ENCODE peak calls at places on chromosomes 3 and 15, in ten cellular contexts. One of them, this sample, is unnamed.

GRCh38 chr15:67405208-67406191 is 115.4 kb upstream of the C15orf61 start:
- DNase-seq in pulmonary artery endothelial cell: no peak
- DNase-seq in globus pallidus: no peak
- DNase-seq in activated naive CD4-positive, alpha-beta T cell treated with anti-CD3 and anti-CD28 coated beads for 36 hours: no peak
- DNase-seq in endothelial cell: no peak
- DNase-seq in AG09309: peak; percentile 18
- DNase-seq in AG08395: peak; percentile 47
- DNase-seq in fibroblast of the aortic adventitia: peak; percentile 77
- DNase-seq in activated T-helper 9 cell treated with anti-CD3 and anti-CD28 coated beads, Interleukin-2, amount 50 U/mL, for 16 hours: no peak
- DNase-seq in EL: peak; percentile 65
- DNase-seq in this sample: no peak

GRCh38 chr15:36501063-36501678 is 78.3 kb upstream of the CDIN1 start:
- DNase-seq in pulmonary artery endothelial cell: peak; percentile 29
- DNase-seq in globus pallidus: peak; percentile 92
- DNase-seq in activated naive CD4-positive, alpha-beta T cell treated with anti-CD3 and anti-CD28 coated beads for 36 hours: peak; percentile 34
- DNase-seq in endothelial cell: peak; percentile 40
- DNase-seq in AG09309: peak; percentile 64
- DNase-seq in AG08395: peak; percentile 55
- DNase-seq in fibroblast of the aortic adventitia: peak; percentile 83
- DNase-seq in activated T-helper 9 cell treated with anti-CD3 and anti-CD28 coated beads, Interleukin-2, amount 50 U/mL, for 16 hours: no peak
- DNase-seq in EL: peak; percentile 72
- DNase-seq in this sample: peak; percentile 11

GRCh38 chr3:158642005-158642404 is 2.3 kb upstream of the GFM1 start:
- DNase-seq in pulmonary artery endothelial cell: no peak
- DNase-seq in globus pallidus: no peak
- DNase-seq in activated naive CD4-positive, alpha-beta T cell treated with anti-CD3 and anti-CD28 coated beads for 36 hours: no peak
- DNase-seq in endothelial cell: no peak
- DNase-seq in AG09309: no peak
- DNase-seq in AG08395: no peak
- DNase-seq in fibroblast of the aortic adventitia: no peak
- DNase-seq in activated T-helper 9 cell treated with anti-CD3 and anti-CD28 coated beads, Interleukin-2, amount 50 U/mL, for 16 hours: no peak
- DNase-seq in EL: no peak
- DNase-seq in this sample: no peak

GRCh38 chr3:49668414-49668797 is 5.7 kb upstream of the APEH start:
- DNase-seq in pulmonary artery endothelial cell: no peak
- DNase-seq in globus pallidus: no peak
- DNase-seq in activated naive CD4-positive, alpha-beta T cell treated with anti-CD3 and anti-CD28 coated beads for 36 hours: no peak
- DNase-seq in endothelial cell: no peak
- DNase-seq in AG09309: no peak
- DNase-seq in AG08395: no peak
- DNase-seq in fibroblast of the aortic adventitia: no peak
- DNase-seq in activated T-helper 9 cell treated with anti-CD3 and anti-CD28 coated beads, Interleukin-2, amount 50 U/mL, for 16 hours: no peak
- DNase-seq in EL: peak; percentile 29
- DNase-seq in this sample: peak; percentile 83

GRCh38 chr3:38018296-38019266 is 10.9 kb downstream of the PLCD1 start:
- DNase-seq in pulmonary artery endothelial cell: no peak
- DNase-seq in globus pallidus: no peak
- DNase-seq in activated naive CD4-positive, alpha-beta T cell treated with anti-CD3 and anti-CD28 coated beads for 36 hours: peak; percentile 1
- DNase-seq in endothelial cell: no peak
- DNase-seq in AG09309: no peak
- DNase-seq in AG08395: no peak
- DNase-seq in fibroblast of the aortic adventitia: no peak
- DNase-seq in activated T-helper 9 cell treated with anti-CD3 and anti-CD28 coated beads, Interleukin-2, amount 50 U/mL, for 16 hours: no peak
- DNase-seq in EL: no peak
- DNase-seq in this sample: no peak

GRCh38 chr3:62665627-62666433 is 209.4 kb downstream of the CADPS start:
- DNase-seq in pulmonary artery endothelial cell: peak; percentile 5
- DNase-seq in globus pallidus: peak; percentile 65
- DNase-seq in activated naive CD4-positive, alpha-beta T cell treated with anti-CD3 and anti-CD28 coated beads for 36 hours: peak; percentile 59
- DNase-seq in endothelial cell: peak; percentile 85
- DNase-seq in AG09309: peak; percentile 16
- DNase-seq in AG08395: peak; percentile 39
- DNase-seq in fibroblast of the aortic adventitia: peak; percentile 32
- DNase-seq in activated T-helper 9 cell treated with anti-CD3 and anti-CD28 coated beads, Interleukin-2, amount 50 U/mL, for 16 hours: no peak
- DNase-seq in EL: peak; percentile 55
- DNase-seq in this sample: peak; percentile 9

GRCh38 chr3:30319713-30320112 is 286.7 kb upstream of the TGFBR2 start:
- DNase-seq in pulmonary artery endothelial cell: no peak
- DNase-seq in globus pallidus: no peak
- DNase-seq in activated naive CD4-positive, alpha-beta T cell treated with anti-CD3 and anti-CD28 coated beads for 36 hours: peak; percentile 67
- DNase-seq in endothelial cell: peak; percentile 8
- DNase-seq in AG09309: no peak
- DNase-seq in AG08395: peak; percentile 52
- DNase-seq in fibroblast of the aortic adventitia: peak; percentile 46
- DNase-seq in activated T-helper 9 cell treated with anti-CD3 and anti-CD28 coated beads, Interleukin-2, amount 50 U/mL, for 16 hours: peak; percentile 3
- DNase-seq in EL: peak; percentile 78
- DNase-seq in this sample: no peak

GRCh38 chr15:99029358-99029871 is 21.8 kb upstream of the PGPEP1L start:
- DNase-seq in pulmonary artery endothelial cell: no peak
- DNase-seq in globus pallidus: no peak
- DNase-seq in activated naive CD4-positive, alpha-beta T cell treated with anti-CD3 and anti-CD28 coated beads for 36 hours: no peak
- DNase-seq in endothelial cell: no peak
- DNase-seq in AG09309: no peak
- DNase-seq in AG08395: no peak
- DNase-seq in fibroblast of the aortic adventitia: no peak
- DNase-seq in activated T-helper 9 cell treated with anti-CD3 and anti-CD28 coated beads, Interleukin-2, amount 50 U/mL, for 16 hours: no peak
- DNase-seq in EL: no peak
- DNase-seq in this sample: no peak

GRCh38 chr3:122620399-122620798 is 42.9 kb downstream of the PARP15 start:
- DNase-seq in pulmonary artery endothelial cell: no peak
- DNase-seq in globus pallidus: no peak
- DNase-seq in activated naive CD4-positive, alpha-beta T cell treated with anti-CD3 and anti-CD28 coated beads for 36 hours: no peak
- DNase-seq in endothelial cell: no peak
- DNase-seq in AG09309: no peak
- DNase-seq in AG08395: no peak
- DNase-seq in fibroblast of the aortic adventitia: no peak
- DNase-seq in activated T-helper 9 cell treated with anti-CD3 and anti-CD28 coated beads, Interleukin-2, amount 50 U/mL, for 16 hours: no peak
- DNase-seq in EL: no peak
- DNase-seq in this sample: no peak

GRCh38 chr3:34111361-34111760 is 312.9 kb downstream of the PDCD6IP start:
- DNase-seq in pulmonary artery endothelial cell: no peak
- DNase-seq in globus pallidus: no peak
- DNase-seq in activated naive CD4-positive, alpha-beta T cell treated with anti-CD3 and anti-CD28 coated beads for 36 hours: no peak
- DNase-seq in endothelial cell: no peak
- DNase-seq in AG09309: no peak
- DNase-seq in AG08395: no peak
- DNase-seq in fibroblast of the aortic adventitia: no peak
- DNase-seq in activated T-helper 9 cell treated with anti-CD3 and anti-CD28 coated beads, Interleukin-2, amount 50 U/mL, for 16 hours: no peak
- DNase-seq in EL: no peak
- DNase-seq in this sample: no peak

GRCh38 chr3:113436794-113437193 is 4.5 kb downstream of the CFAP44 start:
- DNase-seq in pulmonary artery endothelial cell: no peak
- DNase-seq in globus pallidus: no peak
- DNase-seq in activated naive CD4-positive, alpha-beta T cell treated with anti-CD3 and anti-CD28 coated beads for 36 hours: peak; percentile 6
- DNase-seq in endothelial cell: no peak
- DNase-seq in AG09309: peak; percentile 29
- DNase-seq in AG08395: peak; percentile 6
- DNase-seq in fibroblast of the aortic adventitia: peak; percentile 68
- DNase-seq in activated T-helper 9 cell treated with anti-CD3 and anti-CD28 coated beads, Interleukin-2, amount 50 U/mL, for 16 hours: no peak
- DNase-seq in EL: peak; percentile 47
- DNase-seq in this sample: no peak

GRCh38 chr15:73987646-73988045 is 4.4 kb downstream of the STOML1 start:
- DNase-seq in pulmonary artery endothelial cell: no peak
- DNase-seq in globus pallidus: no peak
- DNase-seq in activated naive CD4-positive, alpha-beta T cell treated with anti-CD3 and anti-CD28 coated beads for 36 hours: no peak
- DNase-seq in endothelial cell: no peak
- DNase-seq in AG09309: no peak
- DNase-seq in AG08395: no peak
- DNase-seq in fibroblast of the aortic adventitia: no peak
- DNase-seq in activated T-helper 9 cell treated with anti-CD3 and anti-CD28 coated beads, Interleukin-2, amount 50 U/mL, for 16 hours: no peak
- DNase-seq in EL: no peak
- DNase-seq in this sample: no peak

GRCh38 chr3:39378092-39378491 is 5.1 kb upstream of the SLC25A38 start:
- DNase-seq in pulmonary artery endothelial cell: no peak
- DNase-seq in globus pallidus: no peak
- DNase-seq in activated naive CD4-positive, alpha-beta T cell treated with anti-CD3 and anti-CD28 coated beads for 36 hours: peak; percentile 78
- DNase-seq in endothelial cell: peak; percentile 55
- DNase-seq in AG09309: no peak
- DNase-seq in AG08395: no peak
- DNase-seq in fibroblast of the aortic adventitia: peak; percentile 22
- DNase-seq in activated T-helper 9 cell treated with anti-CD3 and anti-CD28 coated beads, Interleukin-2, amount 50 U/mL, for 16 hours: peak; percentile 24
- DNase-seq in EL: peak; percentile 26
- DNase-seq in this sample: peak; percentile 59

GRCh38 chr15:86570738-86571137 is 491.1 kb downstream of the AGBL1 start:
- DNase-seq in pulmonary artery endothelial cell: no peak
- DNase-seq in globus pallidus: no peak
- DNase-seq in activated naive CD4-positive, alpha-beta T cell treated with anti-CD3 and anti-CD28 coated beads for 36 hours: no peak
- DNase-seq in endothelial cell: no peak
- DNase-seq in AG09309: no peak
- DNase-seq in AG08395: no peak
- DNase-seq in fibroblast of the aortic adventitia: no peak
- DNase-seq in activated T-helper 9 cell treated with anti-CD3 and anti-CD28 coated beads, Interleukin-2, amount 50 U/mL, for 16 hours: no peak
- DNase-seq in EL: no peak
- DNase-seq in this sample: no peak

GRCh38 chr3:124587053-124587408 is 143.2 kb upstream of the UMPS start:
- DNase-seq in pulmonary artery endothelial cell: no peak
- DNase-seq in globus pallidus: no peak
- DNase-seq in activated naive CD4-positive, alpha-beta T cell treated with anti-CD3 and anti-CD28 coated beads for 36 hours: no peak
- DNase-seq in endothelial cell: peak; percentile 8
- DNase-seq in AG09309: no peak
- DNase-seq in AG08395: no peak
- DNase-seq in fibroblast of the aortic adventitia: no peak
- DNase-seq in activated T-helper 9 cell treated with anti-CD3 and anti-CD28 coated beads, Interleukin-2, amount 50 U/mL, for 16 hours: no peak
- DNase-seq in EL: no peak
- DNase-seq in this sample: no peak

GRCh38 chr3:175526191-175526590 is 667.1 kb downstream of the NAALADL2 start:
- DNase-seq in pulmonary artery endothelial cell: no peak
- DNase-seq in globus pallidus: no peak
- DNase-seq in activated naive CD4-positive, alpha-beta T cell treated with anti-CD3 and anti-CD28 coated beads for 36 hours: no peak
- DNase-seq in endothelial cell: no peak
- DNase-seq in AG09309: no peak
- DNase-seq in AG08395: no peak
- DNase-seq in fibroblast of the aortic adventitia: no peak
- DNase-seq in activated T-helper 9 cell treated with anti-CD3 and anti-CD28 coated beads, Interleukin-2, amount 50 U/mL, for 16 hours: no peak
- DNase-seq in EL: no peak
- DNase-seq in this sample: no peak

GRCh38 chr15:84598993-84599392 is 1.8 kb upstream of the ZSCAN2 start:
- DNase-seq in pulmonary artery endothelial cell: no peak
- DNase-seq in globus pallidus: peak; percentile 61
- DNase-seq in activated naive CD4-positive, alpha-beta T cell treated with anti-CD3 and anti-CD28 coated beads for 36 hours: peak; percentile 75
- DNase-seq in endothelial cell: peak; percentile 64
- DNase-seq in AG09309: no peak
- DNase-seq in AG08395: peak; percentile 70
- DNase-seq in fibroblast of the aortic adventitia: peak; percentile 68
- DNase-seq in activated T-helper 9 cell treated with anti-CD3 and anti-CD28 coated beads, Interleukin-2, amount 50 U/mL, for 16 hours: no peak
- DNase-seq in EL: peak; percentile 59
- DNase-seq in this sample: peak; percentile 87

GRCh38 chr15:74141591-74141990 is 11.2 kb downstream of the ISLR2 start:
- DNase-seq in pulmonary artery endothelial cell: no peak
- DNase-seq in globus pallidus: no peak
- DNase-seq in activated naive CD4-positive, alpha-beta T cell treated with anti-CD3 and anti-CD28 coated beads for 36 hours: no peak
- DNase-seq in endothelial cell: no peak
- DNase-seq in AG09309: no peak
- DNase-seq in AG08395: no peak
- DNase-seq in fibroblast of the aortic adventitia: peak; percentile 41
- DNase-seq in activated T-helper 9 cell treated with anti-CD3 and anti-CD28 coated beads, Interleukin-2, amount 50 U/mL, for 16 hours: no peak
- DNase-seq in EL: no peak
- DNase-seq in this sample: no peak

GRCh38 chr3:159499031-159499793 is 489.4 kb upstream of the IL12A start:
- DNase-seq in pulmonary artery endothelial cell: no peak
- DNase-seq in globus pallidus: no peak
- DNase-seq in activated naive CD4-positive, alpha-beta T cell treated with anti-CD3 and anti-CD28 coated beads for 36 hours: no peak
- DNase-seq in endothelial cell: no peak
- DNase-seq in AG09309: no peak
- DNase-seq in AG08395: peak; percentile 8
- DNase-seq in fibroblast of the aortic adventitia: no peak
- DNase-seq in activated T-helper 9 cell treated with anti-CD3 and anti-CD28 coated beads, Interleukin-2, amount 50 U/mL, for 16 hours: no peak
- DNase-seq in EL: peak; percentile 83
- DNase-seq in this sample: no peak

GRCh38 chr3:150020527-150020926 is 49.8 kb upstream of the PFN2 start:
- DNase-seq in pulmonary artery endothelial cell: no peak
- DNase-seq in globus pallidus: no peak
- DNase-seq in activated naive CD4-positive, alpha-beta T cell treated with anti-CD3 and anti-CD28 coated beads for 36 hours: no peak
- DNase-seq in endothelial cell: no peak
- DNase-seq in AG09309: no peak
- DNase-seq in AG08395: peak; percentile 51
- DNase-seq in fibroblast of the aortic adventitia: peak; percentile 43
- DNase-seq in activated T-helper 9 cell treated with anti-CD3 and anti-CD28 coated beads, Interleukin-2, amount 50 U/mL, for 16 hours: no peak
- DNase-seq in EL: peak; percentile 84
- DNase-seq in this sample: no peak

GRCh38 chr3:73061416-73061815 is at the start of gene EBLN2:
- DNase-seq in pulmonary artery endothelial cell: no peak
- DNase-seq in globus pallidus: no peak
- DNase-seq in activated naive CD4-positive, alpha-beta T cell treated with anti-CD3 and anti-CD28 coated beads for 36 hours: no peak
- DNase-seq in endothelial cell: no peak
- DNase-seq in AG09309: no peak
- DNase-seq in AG08395: no peak
- DNase-seq in fibroblast of the aortic adventitia: no peak
- DNase-seq in activated T-helper 9 cell treated with anti-CD3 and anti-CD28 coated beads, Interleukin-2, amount 50 U/mL, for 16 hours: no peak
- DNase-seq in EL: no peak
- DNase-seq in this sample: no peak

GRCh38 chr3:12024959-12025570 is 20.9 kb downstream of the SYN2 start:
- DNase-seq in pulmonary artery endothelial cell: no peak
- DNase-seq in globus pallidus: no peak
- DNase-seq in activated naive CD4-positive, alpha-beta T cell treated with anti-CD3 and anti-CD28 coated beads for 36 hours: no peak
- DNase-seq in endothelial cell: no peak
- DNase-seq in AG09309: no peak
- DNase-seq in AG08395: no peak
- DNase-seq in fibroblast of the aortic adventitia: no peak
- DNase-seq in activated T-helper 9 cell treated with anti-CD3 and anti-CD28 coated beads, Interleukin-2, amount 50 U/mL, for 16 hours: no peak
- DNase-seq in EL: no peak
- DNase-seq in this sample: no peak

GRCh38 chr3:20173844-20174410 is 12.1 kb downstream of the SGO1 start:
- DNase-seq in pulmonary artery endothelial cell: no peak
- DNase-seq in globus pallidus: no peak
- DNase-seq in activated naive CD4-positive, alpha-beta T cell treated with anti-CD3 and anti-CD28 coated beads for 36 hours: no peak
- DNase-seq in endothelial cell: no peak
- DNase-seq in AG09309: no peak
- DNase-seq in AG08395: no peak
- DNase-seq in fibroblast of the aortic adventitia: no peak
- DNase-seq in activated T-helper 9 cell treated with anti-CD3 and anti-CD28 coated beads, Interleukin-2, amount 50 U/mL, for 16 hours: no peak
- DNase-seq in EL: no peak
- DNase-seq in this sample: no peak

GRCh38 chr3:119457260-119457659 is 6.2 kb downstream of the TMEM39A start:
- DNase-seq in pulmonary artery endothelial cell: no peak
- DNase-seq in globus pallidus: peak; percentile 7
- DNase-seq in activated naive CD4-positive, alpha-beta T cell treated with anti-CD3 and anti-CD28 coated beads for 36 hours: no peak
- DNase-seq in endothelial cell: no peak
- DNase-seq in AG09309: no peak
- DNase-seq in AG08395: no peak
- DNase-seq in fibroblast of the aortic adventitia: no peak
- DNase-seq in activated T-helper 9 cell treated with anti-CD3 and anti-CD28 coated beads, Interleukin-2, amount 50 U/mL, for 16 hours: no peak
- DNase-seq in EL: no peak
- DNase-seq in this sample: no peak

GRCh38 chr3:2099028-2099671 is 484 bp downstream of the CNTN4 start:
- DNase-seq in pulmonary artery endothelial cell: no peak
- DNase-seq in globus pallidus: no peak
- DNase-seq in activated naive CD4-positive, alpha-beta T cell treated with anti-CD3 and anti-CD28 coated beads for 36 hours: no peak
- DNase-seq in endothelial cell: no peak
- DNase-seq in AG09309: no peak
- DNase-seq in AG08395: no peak
- DNase-seq in fibroblast of the aortic adventitia: no peak
- DNase-seq in activated T-helper 9 cell treated with anti-CD3 and anti-CD28 coated beads, Interleukin-2, amount 50 U/mL, for 16 hours: no peak
- DNase-seq in EL: no peak
- DNase-seq in this sample: no peak

GRCh38 chr15:78605201-78605600 is 15.6 kb downstream of the CHRNA3 start:
- DNase-seq in pulmonary artery endothelial cell: no peak
- DNase-seq in globus pallidus: no peak
- DNase-seq in activated naive CD4-positive, alpha-beta T cell treated with anti-CD3 and anti-CD28 coated beads for 36 hours: no peak
- DNase-seq in endothelial cell: no peak
- DNase-seq in AG09309: no peak
- DNase-seq in AG08395: no peak
- DNase-seq in fibroblast of the aortic adventitia: no peak
- DNase-seq in activated T-helper 9 cell treated with anti-CD3 and anti-CD28 coated beads, Interleukin-2, amount 50 U/mL, for 16 hours: no peak
- DNase-seq in EL: no peak
- DNase-seq in this sample: no peak

GRCh38 chr15:24617646-24618045 is 57.9 kb upstream of the NPAP1 start:
- DNase-seq in pulmonary artery endothelial cell: no peak
- DNase-seq in globus pallidus: no peak
- DNase-seq in activated naive CD4-positive, alpha-beta T cell treated with anti-CD3 and anti-CD28 coated beads for 36 hours: no peak
- DNase-seq in endothelial cell: no peak
- DNase-seq in AG09309: no peak
- DNase-seq in AG08395: no peak
- DNase-seq in fibroblast of the aortic adventitia: no peak
- DNase-seq in activated T-helper 9 cell treated with anti-CD3 and anti-CD28 coated beads, Interleukin-2, amount 50 U/mL, for 16 hours: no peak
- DNase-seq in EL: no peak
- DNase-seq in this sample: no peak

GRCh38 chr3:40267940-40268707 is 41.4 kb upstream of the EIF1B start:
- DNase-seq in pulmonary artery endothelial cell: no peak
- DNase-seq in globus pallidus: no peak
- DNase-seq in activated naive CD4-positive, alpha-beta T cell treated with anti-CD3 and anti-CD28 coated beads for 36 hours: no peak
- DNase-seq in endothelial cell: no peak
- DNase-seq in AG09309: no peak
- DNase-seq in AG08395: no peak
- DNase-seq in fibroblast of the aortic adventitia: peak; percentile 27
- DNase-seq in activated T-helper 9 cell treated with anti-CD3 and anti-CD28 coated beads, Interleukin-2, amount 50 U/mL, for 16 hours: no peak
- DNase-seq in EL: peak; percentile 28
- DNase-seq in this sample: no peak

This sample was measured in HuH-7.5.